ENCODE peak calls at places on chromosome 15, in ten cellular contexts. E is PC-9; X is stomach; I is tibial nerve; N is body of pancreas; P is cardiac muscle cell; R is spleen; Y is transverse colon; J is prostate gland; V is CD8-positive, alpha-beta T cell. Q is an unnamed sample. For H3K4me1, the result is how much of the 10 kb centered on the place peaks cover.

GRCh38 chr15:93298901-93299300 is 209.9 kb upstream of the RGMA start:
- DNase-seq in E (no peak), N (peak), Y (peak), P (no peak), V (no peak), R (no peak), J (peak), I (no peak), X (no peak), Q (no peak)

GRCh38 chr15:90414408-90415028 is 26.5 kb downstream of the IQGAP1 start:
- DNase-seq in Y (no peak), V (no peak), I (no peak), R (no peak), P (no peak), X (no peak), E (no peak), J (no peak), N (no peak), Q (no peak)

GRCh38 chr15:61715082-61715481 is 345.2 kb downstream of the VPS13C start:
- DNase-seq in R (no peak), E (no peak), Y (no peak), N (peak), I (no peak), P (no peak), J (no peak), X (peak), V (no peak), Q (no peak)

GRCh38 chr15:57683481-57683880 is 23.0 kb upstream of the POLR2M start:
- DNase-seq in X (no peak), J (peak), I (no peak), Y (no peak), V (no peak), R (no peak), N (no peak), E (no peak), P (no peak), Q (no peak)

GRCh38 chr15:74259821-74260502 is 23.8 kb downstream of the CCDC33 start:
- DNase-seq in J (no peak), P (no peak), R (no peak), N (no peak), E (no peak), I (no peak), V (no peak), Y (no peak), X (no peak), Q (no peak)

GRCh38 chr15:62857411-62857853 is 185.1 kb upstream of the TPM1 start:
- DNase-seq in E (peak), X (no peak), I (no peak), V (no peak), R (no peak), J (no peak), N (peak), Y (no peak), P (no peak), Q (no peak)

GRCh38 chr15:101625980-101626379 is 26.2 kb downstream of the TM2D3 start:
- DNase-seq in E (no peak), N (no peak), V (no peak), Y (no peak), R (no peak), X (no peak), I (no peak), J (no peak), P (no peak), Q (no peak)

GRCh38 chr15:39692464-39693327 is 89.9 kb downstream of the FSIP1 start:
- DNase-seq in N (no peak), R (no peak), P (no peak), J (no peak), X (no peak), E (no peak), Y (no peak), V (no peak), I (no peak), Q (no peak)

GRCh38 chr15:41546846-41547786 is 3.1 kb upstream of the RPAP1 start:
- DNase-seq in E (peak), X (no peak), V (no peak), N (no peak), Y (no peak), R (no peak), I (no peak), J (no peak), P (no peak), Q (no peak)

GRCh38 chr15:48352474-48353072 is 21.3 kb downstream of the DUT start:
- DNase-seq in N (peak), X (peak), V (peak), Y (peak), J (peak), P (peak), E (peak), R (no peak), I (peak), Q (peak)

GRCh38 chr15:67863442-67863987 is 23.7 kb upstream of the RNU6-1 start:
- DNase-seq in I (peak), P (peak), R (peak), Y (peak), X (peak), E (peak), V (peak), N (peak), J (peak), Q (peak)

GRCh38 chr15:81108427-81108826 is 25.6 kb upstream of the CFAP161 start:
- DNase-seq in P (no peak), E (no peak), I (no peak), R (no peak), J (no peak), X (no peak), Y (no peak), N (peak), V (no peak), Q (peak)

GRCh38 chr15:60591491-60592385 is 112.8 kb upstream of the ICE2 start:
- DNase-seq in I (peak), R (peak), J (peak), Y (peak), P (peak), V (peak), E (peak), X (peak), N (peak), Q (peak)

GRCh38 chr15:60751985-60752952 is 273.3 kb upstream of the ICE2 start:
- DNase-seq in P (no peak), X (peak), Y (peak), V (no peak), I (peak), N (peak), J (peak), R (no peak), E (no peak), Q (peak)

GRCh38 chr15:87477759-87478687 is 778.5 kb downstream of the NTRK3 start:
- DNase-seq in V (no peak), I (peak), P (peak), E (peak), R (no peak), X (no peak), Y (no peak), J (peak), N (peak), Q (peak)

GRCh38 chr15:78750566-78750965 is 60.7 kb downstream of the ADAMTS7 start:
- DNase-seq in Y (no peak), V (no peak), X (no peak), J (no peak), R (peak), N (peak), I (no peak), E (no peak), P (no peak), Q (no peak)

DNA sequence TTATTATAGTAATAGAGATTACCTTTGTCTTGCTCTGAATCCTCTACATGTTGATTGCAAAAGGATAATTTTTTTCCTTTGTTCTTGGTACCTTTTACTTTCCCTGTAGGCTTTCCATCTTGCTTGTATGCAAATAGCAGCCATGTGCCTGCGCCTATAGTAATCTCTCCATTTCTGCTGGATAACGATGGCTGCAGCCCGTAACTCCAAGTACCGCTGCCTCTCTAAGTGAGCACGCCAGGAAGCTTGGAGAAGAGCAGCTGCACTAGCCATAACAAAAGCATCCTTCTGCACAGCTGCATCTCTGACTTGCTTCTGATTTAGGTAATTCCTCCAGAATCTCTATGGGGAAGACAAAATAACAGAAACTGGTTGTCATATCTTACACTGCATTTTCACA is 89.3 kb downstream of the NR2E3 start:
- DNase-seq in N (no peak), X (no peak), E (no peak), P (no peak), Y (no peak), J (no peak), I (no peak), V (no peak), R (no peak), Q (peak)
- TF ChIP-seq CTCF in N (no peak), X (no peak), E (no peak), P (no peak), Y (no peak), J (no peak), I (no peak), V (no peak), R (no peak), Q (no peak)

GRCh38 chr15:36903922-36904479 is 196.3 kb downstream of the MEIS2 start:
- DNase-seq in J (peak), Y (no peak), R (no peak), V (no peak), E (peak), N (peak), X (no peak), P (peak), I (no peak), Q (no peak)
- H3K4me1 ChIP-seq in J (under half), Y (under half), R (under half), V (under half), E (under half), N (under half), X (under half), P (half or more), I (under half), Q (under half)

DNA sequence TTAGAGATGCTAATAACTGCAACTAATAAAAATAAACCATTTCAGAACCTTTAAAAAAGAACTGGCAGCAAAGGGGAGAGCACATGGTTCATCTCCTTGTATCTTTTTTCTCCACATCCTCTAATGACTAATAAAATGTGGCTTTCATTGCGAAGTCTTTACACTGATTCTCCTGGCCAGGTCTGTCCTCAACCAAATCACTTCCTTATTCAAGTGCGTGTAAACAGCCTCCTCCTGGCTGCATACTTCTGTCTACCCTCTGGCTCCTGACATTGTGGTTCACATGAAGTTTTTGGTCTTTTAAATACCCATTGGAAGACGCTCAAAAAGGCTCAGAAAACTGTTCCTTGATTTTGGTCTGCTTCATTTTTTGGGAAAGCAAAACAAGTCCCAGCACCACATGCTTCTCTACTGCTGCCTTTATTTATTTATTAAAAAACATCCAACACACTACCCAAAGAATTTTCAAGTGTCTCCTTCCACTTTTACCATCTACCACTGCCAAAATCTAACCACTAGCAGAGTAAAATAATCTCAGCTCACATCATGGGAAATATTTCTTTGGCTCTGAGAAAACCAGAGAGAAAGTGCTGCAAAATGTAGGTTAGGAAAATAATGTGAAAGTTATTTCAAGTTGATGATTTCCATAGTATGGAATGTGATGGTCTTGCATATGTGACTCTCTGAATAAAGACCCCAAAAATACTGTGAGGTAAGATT is 85.1 kb downstream of the EFL1 start:
- DNase-seq in E (no peak), P (no peak), N (no peak), X (no peak), R (no peak), V (no peak), J (no peak), Y (no peak), I (no peak), Q (no peak)
- TF ChIP-seq CTCF in E (no peak), P (no peak), N (no peak), X (no peak), R (no peak), V (no peak), J (no peak), Y (no peak), I (no peak), Q (no peak)

GRCh38 chr15:45587861-45588170 is 637 bp downstream of the BLOC1S6 start:
- DNase-seq in Y (no peak), P (no peak), X (no peak), E (no peak), R (no peak), N (no peak), J (no peak), I (no peak), V (no peak), Q (no peak)

GRCh38 chr15:45588199-45588910 is 1.2 kb downstream of the BLOC1S6 start:
- DNase-seq in R (no peak), Y (no peak), V (no peak), E (no peak), P (no peak), X (no peak), J (no peak), I (no peak), N (no peak), Q (no peak)

GRCh38 chr15:45585069-45585468 is 2.1 kb upstream of the BLOC1S6 start:
- DNase-seq in P (no peak), V (no peak), N (no peak), J (no peak), E (no peak), R (no peak), I (no peak), X (no peak), Y (no peak), Q (no peak)

GRCh38 chr15:45586990-45587860 is at the start of gene BLOC1S6:
- DNase-seq in J (peak), N (peak), R (peak), Y (peak), P (peak), X (peak), E (peak), I (peak), V (peak), Q (peak)

DNA sequence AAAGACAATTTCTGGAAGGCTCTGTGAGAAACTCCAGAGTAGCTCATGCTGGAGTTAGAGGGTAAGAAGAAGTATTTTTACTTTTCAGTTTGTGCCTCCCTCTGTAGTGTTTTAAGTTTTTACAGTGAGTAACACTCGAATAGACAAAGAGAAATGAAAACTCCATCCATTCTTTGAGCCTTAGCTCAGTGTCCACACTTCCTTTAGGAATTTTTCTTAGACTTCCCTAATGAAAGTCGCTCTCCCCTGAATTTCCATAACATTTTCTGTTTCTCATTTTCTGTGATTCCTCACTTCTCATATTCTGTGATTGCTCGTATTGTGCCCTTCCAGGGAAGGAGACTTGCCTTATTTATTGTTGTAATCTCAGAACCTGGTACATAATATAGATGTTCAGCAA is 2.1 kb downstream of the BLOC1S6 start:
- DNase-seq in Y (no peak), P (no peak), V (no peak), N (no peak), X (no peak), R (no peak), J (no peak), I (no peak), E (no peak), Q (no peak)
- H3K4me1 ChIP-seq in Y (under half), P (under half), V (under half), N (under half), X (half or more), R (half or more), J (under half), I (half or more), E (under half), Q (under half)

Q was measured in BE2C.